ENCODE peak calls at places on chromosomes 6 and 20, in ten cellular contexts. I is fibroblast of lung; K is WTC11; S is hepatic stellate cell; E is CD8-positive, alpha-beta memory T cell; C is Peyer's patch; Z is SJSA1; H is MM.1S; W is thoracic aorta; U is HFF-Myc. L is an unnamed sample.

GRCh38 chr20:40990542-40991120 is 38.0 kb upstream of the TOP1 start:
- DNase-seq in C (peak), U (peak), Z (peak), K (peak), H (peak), W (peak), I (peak), S (peak), E (peak), L (peak)

GRCh38 chr6:117919775-117920492 is 12.9 kb downstream of the SLC35F1 start:
- DNase-seq in Z (no peak), E (no peak), C (peak), I (peak), U (no peak), H (no peak), K (peak), S (no peak), W (no peak), L (no peak)

GRCh38 chr20:51092238-51092822 is 69.4 kb upstream of the KCNG1 start:
- DNase-seq in K (no peak), Z (peak), H (no peak), U (no peak), C (no peak), S (no peak), E (no peak), I (peak), W (no peak), L (no peak)

GRCh38 chr6:32191696-32192607 is 491 bp downstream of the GPSM3 start:
- DNase-seq in U (no peak), W (no peak), S (no peak), E (no peak), Z (no peak), H (no peak), C (no peak), I (no peak), K (no peak), L (no peak)

GRCh38 chr20:49394264-49394663 is 88.2 kb downstream of the KCNB1 start:
- DNase-seq in Z (peak), C (no peak), S (no peak), H (no peak), K (no peak), U (no peak), E (no peak), W (no peak), I (no peak), L (no peak)

GRCh38 chr6:35084041-35084491 is 57.1 kb downstream of the TCP11 start:
- DNase-seq in W (no peak), H (no peak), Z (no peak), S (no peak), U (no peak), I (no peak), K (no peak), E (no peak), C (peak), L (no peak)

GRCh38 chr6:17930321-17930993 is 57.0 kb downstream of the KIF13A start:
- DNase-seq in H (no peak), W (no peak), K (no peak), C (no peak), S (no peak), E (no peak), U (no peak), I (peak), Z (no peak), L (no peak)

GRCh38 chr6:152859225-152859624 is 108.6 kb downstream of the VIP start:
- DNase-seq in W (no peak), S (no peak), K (no peak), U (no peak), E (no peak), Z (no peak), H (peak), I (no peak), C (no peak), L (no peak)

GRCh38 chr6:148166339-148166949 is 176.2 kb upstream of the SASH1 start:
- DNase-seq in H (peak), S (peak), W (no peak), U (peak), E (no peak), K (no peak), C (no peak), Z (peak), I (peak), L (peak)

GRCh38 chr6:33165581-33166258 is 26.5 kb downstream of the COL11A2 start:
- DNase-seq in S (no peak), H (no peak), W (no peak), I (no peak), C (no peak), K (no peak), E (no peak), U (no peak), Z (no peak), L (no peak)

GRCh38 chr6:43798688-43799444 is 28.9 kb downstream of the VEGFA start:
- DNase-seq in Z (peak), K (no peak), H (peak), I (peak), C (peak), S (peak), U (no peak), W (no peak), E (no peak), L (peak)

GRCh38 chr6:88013554-88013953 is 34.1 kb upstream of the SPACA1 start:
- DNase-seq in I (no peak), C (no peak), H (no peak), U (no peak), K (no peak), Z (no peak), S (no peak), E (no peak), W (no peak), L (no peak)

L was measured in HFFc6.